ENCODE peak calls at places on chromosomes 1 and 21, in six cellular contexts. I is A549, P is GM12891, Z is tibial nerve, G is NB4, L is uterus. Y is an unnamed sample.
A peak's percentile ranks its signal among the peaks of the same experiment; 100 is the strongest.

GRCh38 chr1:24742090-24742938 is 2.9 kb upstream of the CLIC4 start:
- DNase-seq in L (no peak), P (no peak), I (no peak), Z (no peak), G (peak; percentile 64), Y (no peak)

GRCh38 chr1:182215797-182216196 is 154.3 kb upstream of the ZNF648 start:
- DNase-seq in L (no peak), P (no peak), G (no peak), I (no peak), Z (no peak), Y (no peak)

GRCh38 chr1:22710688-22711024 is at the start of gene EPHB2:
- DNase-seq in Z (no peak), L (no peak), I (peak; percentile 41), P (peak; percentile 54), G (peak; percentile 55), Y (no peak)

GRCh38 chr21:16588433-16588860 is 858.7 kb downstream of the USP25 start:
- DNase-seq in G (no peak), Z (peak; percentile 74), P (no peak), I (peak; percentile 21), L (peak; percentile 84), Y (no peak)

GRCh38 chr1:197908695-197909336 is 6.4 kb downstream of the C1orf53 start:
- DNase-seq in L (no peak), I (no peak), G (no peak), Z (no peak), P (no peak), Y (peak; percentile 11)

GRCh38 chr1:218463194-218464156 is 118.3 kb downstream of the TGFB2 start:
- DNase-seq in Z (peak; percentile 53), G (peak; percentile 64), P (no peak), I (no peak), L (peak; percentile 47), Y (no peak)

GRCh38 chr21:26169061-26169610 is 1.4 kb downstream of the APP start:
- DNase-seq in P (no peak), G (peak; percentile 8), I (peak; percentile 43), Z (peak; percentile 39), L (peak; percentile 40), Y (peak; percentile 48)

GRCh38 chr1:27418326-27418761 is 25.9 kb downstream of the GPR3 start:
- DNase-seq in P (no peak), G (peak; percentile 92), I (peak; percentile 46), L (peak; percentile 87), Z (peak; percentile 61), Y (no peak)

GRCh38 chr1:246297314-246298273 is 209.5 kb downstream of the SMYD3 start:
- DNase-seq in L (no peak), I (no peak), P (no peak), G (no peak), Z (no peak), Y (no peak)

GRCh38 chr1:212285685-212286436 is 651 bp downstream of the PPP2R5A start:
- DNase-seq in Z (peak; percentile 30), I (peak; percentile 41), G (peak; percentile 78), P (peak; percentile 35), L (peak; percentile 64), Y (peak; percentile 77)

GRCh38 chr1:241825581-241825980 is 22.4 kb upstream of the EXO1 start:
- DNase-seq in I (no peak), P (no peak), Z (no peak), G (no peak), L (no peak), Y (peak; percentile 38)

GRCh38 chr1:156319664-156320063 is 18.4 kb downstream of the CCT3 start:
- DNase-seq in L (no peak), I (peak; percentile 35), G (peak; percentile 40), P (no peak), Z (peak; percentile 15), Y (peak; percentile 68)

GRCh38 chr1:153679337-153680119 is 1.0 kb downstream of the NPR1 start:
- DNase-seq in G (no peak), P (no peak), I (no peak), L (no peak), Z (no peak), Y (peak; percentile 61)

GRCh38 chr1:59071289-59071688 is 225.6 kb upstream of the FGGY start:
- DNase-seq in P (no peak), I (no peak), Z (no peak), L (no peak), G (peak; percentile 67), Y (no peak)

GRCh38 chr1:59364012-59364411 is 67.1 kb downstream of the FGGY start:
- DNase-seq in Z (no peak), P (no peak), G (no peak), I (no peak), L (no peak), Y (no peak)

GRCh38 chr1:225830823-225831222 is 20.9 kb downstream of the EPHX1 start:
- DNase-seq in P (no peak), G (no peak), I (no peak), Z (no peak), L (no peak), Y (no peak)

GRCh38 chr1:233256191-233256590 is 39.3 kb downstream of the PCNX2 start:
- DNase-seq in L (no peak), I (no peak), G (no peak), P (no peak), Z (no peak), Y (no peak)

GRCh38 chr1:118101445-118101844 is 83.6 kb downstream of the SPAG17 start:
- DNase-seq in G (no peak), L (no peak), Z (no peak), I (no peak), P (no peak), Y (no peak)

GRCh38 chr1:27588256-27589232 is 15.4 kb downstream of the AHDC1 start:
- DNase-seq in G (no peak), Z (no peak), P (no peak), L (no peak), I (no peak), Y (no peak)

GRCh38 chr1:182784556-182785171 is 4.9 kb upstream of the NPL start:
- DNase-seq in G (peak; percentile 63), P (no peak), L (peak; percentile 24), Z (peak; percentile 67), I (peak; percentile 33), Y (peak; percentile 73)

GRCh38 chr1:25019351-25020172 is 89.5 kb upstream of the RUNX3 start:
- DNase-seq in G (no peak), P (peak; percentile 56), L (no peak), I (no peak), Z (no peak), Y (no peak)

GRCh38 chr1:94884101-94884875 is 42.6 kb downstream of the CNN3 start:
- DNase-seq in P (no peak), L (peak; percentile 49), Z (no peak), G (no peak), I (no peak), Y (no peak)

GRCh38 chr1:212110617-212111016 is 75.1 kb downstream of the DTL start:
- DNase-seq in P (no peak), I (no peak), L (no peak), Z (no peak), G (no peak), Y (no peak)

GRCh38 chr1:184754479-184755225 is at the start of gene EDEM3:
- DNase-seq in G (peak; percentile 99), P (peak; percentile 87), I (peak; percentile 98), L (peak; percentile 98), Z (peak; percentile 95), Y (peak; percentile 99)
- TF ChIP-seq POLR2A in G (peak; percentile 83), P (peak; percentile 83), I (peak; percentile 78), L (peak; percentile 87), Z (peak; percentile 95), Y (peak; percentile 97)

GRCh38 chr1:39992888-39993287 is 37.9 kb downstream of the MFSD2A start:
- DNase-seq in G (no peak), P (no peak), Z (no peak), I (no peak), L (no peak), Y (no peak)

GRCh38 chr1:39990428-39990827 is 35.5 kb downstream of the MFSD2A start:
- DNase-seq in I (no peak), L (no peak), P (no peak), Z (no peak), G (no peak), Y (no peak)

GRCh38 chr1:39995973-39996393 is 41.0 kb downstream of the MFSD2A start:
- DNase-seq in Z (no peak), L (no peak), I (no peak), P (peak; percentile 47), G (no peak), Y (no peak)

GRCh38 chr1:39988618-39989343 is 33.8 kb downstream of the MFSD2A start:
- DNase-seq in L (no peak), P (no peak), G (no peak), I (no peak), Z (no peak), Y (no peak)

GRCh38 chr1:39992229-39992628 is 37.3 kb downstream of the MFSD2A start:
- DNase-seq in L (no peak), I (no peak), Z (no peak), P (no peak), G (no peak), Y (no peak)
- TF ChIP-seq POLR2A in L (no peak), I (no peak), Z (no peak), P (no peak), G (no peak), Y (no peak)

GRCh38 chr1:29090937-29091618 is 32.6 kb downstream of the TMEM200B start:
- DNase-seq in G (no peak), Z (no peak), I (no peak), P (no peak), L (no peak), Y (no peak)

GRCh38 chr1:29096255-29096896 is 27.3 kb downstream of the TMEM200B start:
- DNase-seq in Z (no peak), G (no peak), I (no peak), L (no peak), P (no peak), Y (no peak)

GRCh38 chr1:29099286-29099685 is 24.4 kb downstream of the TMEM200B start:
- DNase-seq in G (no peak), Z (no peak), P (no peak), I (no peak), L (no peak), Y (no peak)

GRCh38 chr1:29094954-29095353 is 28.7 kb downstream of the TMEM200B start:
- DNase-seq in G (no peak), I (no peak), Z (no peak), P (no peak), L (no peak), Y (no peak)

GRCh38 chr1:29094433-29094832 is 29.3 kb downstream of the TMEM200B start:
- DNase-seq in G (no peak), Z (no peak), I (no peak), P (no peak), L (no peak), Y (no peak)
- TF ChIP-seq POLR2A in G (no peak), Z (no peak), I (no peak), P (no peak), L (no peak), Y (no peak)

GRCh38 chr1:39105061-39105840 is 79.1 kb downstream of the NDUFS5 start:
- DNase-seq in L (peak; percentile 71), I (no peak), G (peak; percentile 53), P (peak; percentile 56), Z (no peak), Y (peak; percentile 70)
- TF ChIP-seq POLR2A in L (peak; percentile 20), I (peak; percentile 65), G (no peak), P (no peak), Z (peak; percentile 30), Y (peak; percentile 48)

Y was measured in erythroblast.